ENCODE peak calls at places on chromosomes 12 and 14, in seven cellular contexts. Y is adrenal gland, N is heart left ventricle, R is HCT116, L is esophagus squamous epithelium, C is IMR-90, S is upper lobe of left lung. Q is an unnamed sample. For H3K27me3, the result is how much of the 10 kb centered on the place peaks cover.

GRCh38 chr12:45570501-45570900 is 159.0 kb upstream of the ARID2 start:
- DNase-seq in Y (no peak), N (no peak), R (no peak), L (no peak), C (no peak), S (no peak), Q (no peak)

GRCh38 chr12:50614167-50614762 is 109.5 kb downstream of the DIP2B start:
- DNase-seq in Y (no peak), N (no peak), R (peak), L (no peak), C (peak), S (no peak), Q (no peak)

GRCh38 chr12:93317227-93317626 is 60.5 kb upstream of the NUDT4 start:
- DNase-seq in Y (no peak), N (no peak), R (no peak), L (no peak), C (no peak), S (no peak), Q (no peak)

GRCh38 chr12:132623072-132623869 is 4.7 kb downstream of the P2RX2 start:
- DNase-seq in Y (no peak), N (no peak), R (no peak), L (no peak), C (no peak), S (no peak), Q (no peak)

GRCh38 chr12:103397536-103397935 is 98.2 kb downstream of the C12orf42 start:
- DNase-seq in Y (no peak), N (no peak), R (no peak), L (no peak), C (no peak), S (no peak), Q (no peak)

GRCh38 chr14:36915089-36915488 is 253.4 kb downstream of the PAX9 start:
- DNase-seq in Y (no peak), N (no peak), R (no peak), L (no peak), C (no peak), S (no peak), Q (no peak)

GRCh38 chr12:46153267-46153872 is 115.5 kb downstream of the SLC38A1 start:
- DNase-seq in Y (no peak), N (no peak), R (peak), L (no peak), C (peak), S (no peak), Q (no peak)

GRCh38 chr12:107749094-107749493 is 11.8 kb downstream of the PRDM4 start:
- DNase-seq in Y (no peak), N (no peak), R (no peak), L (no peak), C (peak), S (no peak), Q (no peak)

GRCh38 chr14:52332269-52332668 is 18.2 kb downstream of the PTGER2 start:
- DNase-seq in Y (no peak), N (no peak), R (no peak), L (no peak), C (peak), S (no peak), Q (no peak)

GRCh38 chr12:70660620-70661219 is 23.5 kb upstream of the PTPRB start:
- DNase-seq in Y (no peak), N (peak), R (peak), L (no peak), C (peak), S (no peak), Q (no peak)

GRCh38 chr14:92731622-92732021 is 16.8 kb downstream of the LGMN start:
- DNase-seq in Y (no peak), N (no peak), R (no peak), L (no peak), C (no peak), S (no peak), Q (no peak)

GRCh38 chr12:91211869-91212268 is 29.3 kb upstream of the DCN start:
- DNase-seq in Y (no peak), N (no peak), R (no peak), L (no peak), C (peak), S (no peak), Q (no peak)

GRCh38 chr12:132700212-132700913 is 10.3 kb upstream of the PGAM5 start:
- DNase-seq in Y (no peak), N (no peak), R (no peak), L (no peak), C (peak), S (no peak), Q (no peak)

GRCh38 chr12:78386871-78387270 is 477.7 kb upstream of the SYT1 start:
- DNase-seq in Y (no peak), N (no peak), R (no peak), L (no peak), C (no peak), S (no peak), Q (no peak)

GRCh38 chr12:65557425-65558167 is 266.7 kb upstream of the HMGA2 start:
- DNase-seq in Y (no peak), N (no peak), R (no peak), L (no peak), C (no peak), S (no peak), Q (no peak)

GRCh38 chr14:99256483-99256874 is 15.5 kb downstream of the BCL11B start:
- DNase-seq in Y (no peak), N (no peak), R (no peak), L (no peak), C (no peak), S (no peak), Q (no peak)

GRCh38 chr12:30151831-30152230 is 368.1 kb upstream of the TMTC1 start:
- DNase-seq in Y (no peak), N (no peak), R (no peak), L (no peak), C (no peak), S (no peak), Q (no peak)

GRCh38 chr14:50821471-50822464 is 9.2 kb downstream of the NIN start:
- DNase-seq in Y (no peak), N (no peak), R (no peak), L (no peak), C (no peak), S (peak), Q (no peak)

GRCh38 chr12:50103767-50104321 is at the start of gene GPD1:
- DNase-seq in Y (peak), N (peak), R (peak), L (no peak), C (peak), S (peak), Q (peak)

GRCh38 chr12:30792648-30793499 is 38.1 kb upstream of the CAPRIN2 start:
- DNase-seq in Y (no peak), N (no peak), R (peak), L (no peak), C (peak), S (no peak), Q (no peak)

GRCh38 chr12:43760396-43760795 is 1.6 kb downstream of the IRAK4 start:
- DNase-seq in Y (no peak), N (no peak), R (no peak), L (no peak), C (no peak), S (no peak), Q (no peak)

GRCh38 chr12:43758247-43758727 is 303 bp downstream of the PUS7L start:
- DNase-seq in Y (peak), N (no peak), R (no peak), L (no peak), C (peak), S (no peak), Q (peak)

GRCh38 chr12:43762596-43762995 is 3.8 kb downstream of the IRAK4 start:
- DNase-seq in Y (no peak), N (no peak), R (no peak), L (no peak), C (no peak), S (no peak), Q (no peak)

GRCh38 chr12:43761535-43761934 is 2.8 kb downstream of the IRAK4 start:
- DNase-seq in Y (no peak), N (no peak), R (no peak), L (no peak), C (no peak), S (no peak), Q (no peak)

DNA sequence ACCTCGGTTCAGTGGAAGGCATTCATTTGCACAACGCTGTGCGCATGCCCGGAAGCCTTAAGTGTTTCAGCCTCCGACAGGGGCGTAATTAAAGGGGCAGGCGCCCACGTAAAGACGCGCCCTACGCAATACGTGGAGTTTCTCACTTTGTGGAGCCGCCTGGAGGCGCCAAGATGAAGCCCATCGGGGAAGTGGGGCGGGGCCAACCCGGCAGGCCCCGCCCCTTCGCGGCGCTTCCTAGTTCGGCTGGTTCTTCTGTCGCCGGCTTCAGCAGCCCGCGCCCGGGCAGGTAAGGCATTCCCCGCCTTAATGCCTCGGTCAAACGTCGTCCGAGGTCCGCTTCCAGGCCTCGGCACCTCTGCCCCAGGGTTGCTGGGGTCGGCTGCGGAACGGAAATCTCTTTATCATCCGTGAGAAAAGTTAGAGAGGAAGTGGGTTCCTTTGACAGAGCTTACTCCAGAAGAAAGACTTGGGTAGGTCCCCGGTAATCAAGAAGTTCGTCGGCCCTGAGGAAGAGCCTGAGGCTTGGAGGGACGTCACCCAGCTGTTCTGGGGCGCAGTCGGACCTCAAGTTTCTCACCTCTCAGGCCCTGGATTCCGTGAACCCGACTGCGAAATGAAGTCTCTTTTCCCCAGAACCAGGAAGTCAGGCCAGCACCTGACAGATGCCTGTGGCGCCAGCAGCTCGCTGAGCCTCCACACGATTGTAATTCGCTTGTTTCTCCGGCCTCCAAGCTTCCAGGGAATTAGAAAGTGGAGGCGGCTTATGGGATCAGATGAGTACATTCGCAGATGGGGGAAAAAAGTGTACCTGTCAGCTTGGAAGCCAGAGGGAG is at the start of the genes IRAK4 and PUS7L:
- DNase-seq in Y (peak), N (peak), R (peak), L (peak), C (peak), S (peak), Q (peak)
- TF ChIP-seq POLR2A in Y (peak), N (no peak), R (peak), L (peak), C (peak), S (peak), Q (peak)

GRCh38 chr12:56152756-56153137 is 360 bp downstream of the MYL6B start:
- DNase-seq in Y (no peak), N (peak), R (no peak), L (no peak), C (no peak), S (no peak), Q (no peak)

GRCh38 chr12:56153291-56154065 is 1.1 kb downstream of the MYL6B start:
- DNase-seq in Y (no peak), N (no peak), R (no peak), L (no peak), C (no peak), S (no peak), Q (no peak)

GRCh38 chr12:56152132-56152755 is at the start of gene MYL6B:
- DNase-seq in Y (peak), N (peak), R (peak), L (peak), C (peak), S (peak), Q (peak)

GRCh38 chr12:56150563-56150962 is 1.8 kb upstream of the MYL6B start:
- DNase-seq in Y (no peak), N (no peak), R (no peak), L (no peak), C (peak), S (no peak), Q (no peak)

GRCh38 chr12:56151672-56152131 is 685 bp upstream of the MYL6B start:
- DNase-seq in Y (peak), N (peak), R (peak), L (no peak), C (no peak), S (no peak), Q (peak)
- H3K27me3 ChIP-seq in Y (under half), N (under half), R (under half), L (under half), C (under half), S (under half), Q (under half)

GRCh38 chr14:89619616-89620273 is 202.7 kb upstream of the FOXN3 start:
- DNase-seq in Y (no peak), N (no peak), R (no peak), L (no peak), C (no peak), S (no peak), Q (no peak)

GRCh38 chr14:89620436-89620835 is 203.4 kb upstream of the FOXN3 start:
- DNase-seq in Y (no peak), N (no peak), R (no peak), L (no peak), C (no peak), S (no peak), Q (no peak)

GRCh38 chr14:89618309-89618708 is 201.3 kb upstream of the FOXN3 start:
- DNase-seq in Y (peak), N (no peak), R (no peak), L (no peak), C (no peak), S (no peak), Q (no peak)

GRCh38 chr14:89617471-89618291 is 200.6 kb upstream of the FOXN3 start:
- DNase-seq in Y (peak), N (peak), R (no peak), L (no peak), C (peak), S (no peak), Q (no peak)

DNA sequence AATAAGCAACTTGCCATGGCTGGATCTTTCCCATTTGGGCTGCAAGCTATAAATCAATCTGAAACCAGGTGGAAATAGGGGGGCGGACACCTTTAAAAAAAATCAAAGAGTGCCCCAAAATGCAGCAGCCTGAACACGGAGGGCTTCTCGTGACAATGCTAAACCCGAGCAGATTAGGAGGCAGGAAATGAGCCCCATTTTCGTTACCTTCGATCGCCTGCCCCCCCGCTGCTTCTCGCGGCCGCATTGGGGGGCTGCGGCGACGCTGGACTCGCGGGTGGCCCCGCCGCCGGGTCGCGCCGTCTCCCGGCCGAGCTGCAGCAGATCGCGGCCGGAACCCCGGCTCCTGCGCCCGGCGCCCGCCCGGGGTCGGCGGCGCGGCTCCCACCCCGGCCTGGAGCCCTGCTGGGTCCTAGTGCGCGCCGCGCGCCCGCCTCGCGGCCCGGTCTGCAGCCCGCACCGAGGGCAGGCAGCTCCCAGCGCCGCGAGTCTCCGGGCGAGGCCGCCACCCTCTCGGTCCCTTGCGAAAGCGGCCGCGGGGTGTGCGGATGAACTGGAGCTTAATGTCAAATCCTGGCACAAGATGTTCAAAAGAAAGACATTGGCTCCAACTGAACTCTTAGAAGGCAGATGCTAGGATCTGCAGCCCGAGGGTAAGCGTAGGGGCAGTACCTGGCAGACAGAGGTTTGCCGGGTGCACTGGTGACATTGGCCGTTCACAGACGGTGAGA is 202.0 kb upstream of the FOXN3 start:
- DNase-seq in Y (peak), N (peak), R (peak), L (no peak), C (peak), S (peak), Q (no peak)
- TF ChIP-seq POLR2A in Y (peak), N (no peak), R (peak), L (peak), C (peak), S (no peak), Q (no peak)

GRCh38 chr12:57622293-57623245 is 10.4 kb downstream of the B4GALNT1 start:
- DNase-seq in Y (no peak), N (no peak), R (no peak), L (no peak), C (no peak), S (no peak), Q (no peak)

GRCh38 chr12:57625261-57626032 is 7.6 kb downstream of the B4GALNT1 start:
- DNase-seq in Y (no peak), N (no peak), R (no peak), L (no peak), C (no peak), S (peak), Q (no peak)

GRCh38 chr12:57624441-57625220 is 8.4 kb downstream of the B4GALNT1 start:
- DNase-seq in Y (no peak), N (no peak), R (no peak), L (no peak), C (no peak), S (no peak), Q (no peak)

GRCh38 chr12:57623385-57623784 is 9.6 kb downstream of the B4GALNT1 start:
- DNase-seq in Y (no peak), N (no peak), R (no peak), L (no peak), C (no peak), S (no peak), Q (no peak)

DNA sequence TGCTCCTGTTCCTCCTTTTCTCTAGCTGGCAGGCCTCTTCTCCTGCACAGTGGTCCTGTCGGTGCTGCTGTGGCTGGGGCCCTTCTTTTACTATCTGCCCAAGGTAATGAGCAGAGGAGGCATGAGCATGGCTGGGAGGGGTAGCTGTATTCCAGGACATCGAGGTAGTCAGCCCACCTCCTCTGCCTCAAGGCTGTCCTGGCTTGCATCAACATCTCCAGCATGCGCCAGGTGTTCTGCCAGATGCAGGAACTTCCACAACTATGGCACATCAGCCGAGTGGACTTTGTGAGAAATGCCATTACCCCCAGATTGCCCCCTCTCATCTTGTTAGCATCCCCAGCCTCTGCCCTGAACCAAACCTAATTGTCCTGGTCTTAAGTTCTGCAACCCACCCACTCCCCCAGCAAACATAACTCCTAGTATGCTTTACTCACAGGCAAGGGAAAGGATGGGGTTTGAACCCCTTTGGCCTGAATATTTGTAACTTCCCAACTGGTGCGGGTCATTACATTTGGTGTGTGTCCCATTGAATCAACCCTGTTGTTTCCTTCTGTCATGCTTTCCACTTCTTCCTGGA is 9.1 kb downstream of the B4GALNT1 start:
- DNase-seq in Y (no peak), N (no peak), R (no peak), L (no peak), C (no peak), S (no peak), Q (no peak)
- H3K27me3 ChIP-seq in Y (half or more), N (under half), R (under half), L (under half), C (half or more), S (under half), Q (under half)

GRCh38 chr12:28349196-28349595 is 158.9 kb downstream of the CCDC91 start:
- DNase-seq in Y (no peak), N (no peak), R (no peak), L (no peak), C (no peak), S (no peak), Q (no peak)
- TF ChIP-seq POLR2A in Y (no peak), N (no peak), R (no peak), L (no peak), C (no peak), S (no peak), Q (no peak)

GRCh38 chr12:114447799-114448617 is 42.1 kb upstream of the TBX5 start:
- DNase-seq in Y (no peak), N (no peak), R (no peak), L (no peak), C (no peak), S (no peak), Q (no peak)

GRCh38 chr12:114443607-114444421 is 37.9 kb upstream of the TBX5 start:
- DNase-seq in Y (no peak), N (peak), R (no peak), L (no peak), C (no peak), S (peak), Q (no peak)

GRCh38 chr12:114447274-114447716 is 41.4 kb upstream of the TBX5 start:
- DNase-seq in Y (no peak), N (peak), R (no peak), L (no peak), C (no peak), S (peak), Q (no peak)

GRCh38 chr12:114444422-114445279 is 38.7 kb upstream of the TBX5 start:
- DNase-seq in Y (no peak), N (no peak), R (no peak), L (no peak), C (no peak), S (peak), Q (no peak)

GRCh38 chr12:114445401-114446323 is 39.7 kb upstream of the TBX5 start:
- DNase-seq in Y (no peak), N (no peak), R (no peak), L (no peak), C (no peak), S (no peak), Q (no peak)
- H3K27me3 ChIP-seq in Y (half or more), N (under half), R (under half), L (under half), C (half or more), S (under half), Q (under half)